ENCODE peak calls at places on chromosomes 3 and 15, in eight cellular contexts. V is mesenchymal stem cell, G is cardiac muscle cell, I is kidney epithelial cell, B is stomach, X is adrenal gland, N is esophagus squamous epithelium, E is MM.1S. Z is an unnamed sample. For H3K36me3, the result is how much of the 10 kb centered on the place peaks cover.

GRCh38 chr15:76764004-76764403 is 141.1 kb downstream of the SCAPER start:
- DNase-seq in E (no peak), I (no peak), X (no peak), B (no peak), V (no peak), G (no peak), N (no peak), Z (no peak)

GRCh38 chr3:123635220-123635619 is 50.4 kb upstream of the HACD2 start:
- DNase-seq in G (no peak), B (no peak), N (no peak), I (no peak), V (peak), E (no peak), X (no peak), Z (no peak)

GRCh38 chr3:191301982-191302381 is 27.2 kb upstream of the CCDC50 start:
- DNase-seq in N (no peak), I (no peak), X (no peak), E (no peak), V (no peak), B (no peak), G (no peak), Z (no peak)

GRCh38 chr15:76974456-76975083 is 20.4 kb upstream of the PSTPIP1 start:
- DNase-seq in N (no peak), B (no peak), I (no peak), E (no peak), X (no peak), G (no peak), V (no peak), Z (no peak)

GRCh38 chr3:63877737-63878393 is 14.2 kb downstream of the ATXN7 start:
- DNase-seq in G (no peak), X (no peak), V (peak), B (no peak), N (no peak), I (no peak), E (no peak), Z (peak)

GRCh38 chr3:119098620-119099222 is 47.2 kb upstream of the TEX55 start:
- DNase-seq in V (peak), B (no peak), I (no peak), X (no peak), E (peak), G (peak), N (no peak), Z (no peak)

GRCh38 chr3:173556546-173556945 is 159.0 kb downstream of the NLGN1 start:
- DNase-seq in I (no peak), X (no peak), V (no peak), G (no peak), B (no peak), E (no peak), N (no peak), Z (no peak)

GRCh38 chr3:184249412-184250166 is at the start of gene EEF1AKMT4:
- DNase-seq in I (peak), B (peak), G (peak), X (peak), E (peak), V (peak), N (peak), Z (peak)

GRCh38 chr15:63891079-63891762 is 57.5 kb upstream of the HERC1 start:
- DNase-seq in I (no peak), V (peak), X (peak), G (peak), N (peak), E (peak), B (peak), Z (peak)

GRCh38 chr3:57700737-57701136 is 7.9 kb upstream of the DENND6A start:
- DNase-seq in G (no peak), X (no peak), E (no peak), V (no peak), N (no peak), I (no peak), B (no peak), Z (no peak)

GRCh38 chr3:52742418-52743041 is 28.2 kb downstream of the NEK4 start:
- DNase-seq in I (no peak), B (no peak), N (no peak), X (no peak), G (peak), E (peak), V (peak), Z (no peak)

GRCh38 chr15:53522878-53523455 is 236.5 kb downstream of the WDR72 start:
- DNase-seq in X (no peak), I (peak), V (no peak), B (no peak), E (no peak), N (no peak), G (no peak), Z (no peak)

GRCh38 chr3:139627759-139628158 is 50.0 kb downstream of the NMNAT3 start:
- DNase-seq in I (no peak), E (no peak), V (no peak), G (no peak), X (no peak), N (no peak), B (no peak), Z (peak)

GRCh38 chr15:56837281-56837680 is 81.2 kb upstream of the TCF12 start:
- DNase-seq in E (no peak), I (no peak), X (no peak), V (peak), G (peak), B (no peak), N (no peak), Z (no peak)

GRCh38 chr3:28053759-28054158 is 187.7 kb upstream of the CMC1 start:
- DNase-seq in V (no peak), X (no peak), B (no peak), G (peak), N (no peak), E (no peak), I (no peak), Z (peak)

GRCh38 chr15:85318048-85318731 is 62.2 kb upstream of the AKAP13 start:
- DNase-seq in I (peak), N (no peak), B (peak), V (peak), X (no peak), E (peak), G (peak), Z (peak)

GRCh38 chr3:50390523-50391177 is 31.3 kb upstream of the TMEM115 start:
- DNase-seq in N (no peak), X (peak), G (no peak), I (no peak), E (no peak), B (peak), V (no peak), Z (peak)

GRCh38 chr3:103600844-103601243 is 1166.0 kb downstream of the ZPLD1 start:
- DNase-seq in B (no peak), X (no peak), E (no peak), G (no peak), V (no peak), N (no peak), I (no peak), Z (no peak)

GRCh38 chr3:129534428-129535027 is 6.1 kb downstream of the RHO start:
- DNase-seq in V (no peak), N (no peak), G (no peak), E (no peak), I (no peak), B (no peak), X (peak), Z (no peak)

GRCh38 chr15:71691700-71692417 is 118.5 kb upstream of the NR2E3 start:
- DNase-seq in E (no peak), G (peak), I (peak), V (peak), B (peak), N (no peak), X (no peak), Z (peak)

GRCh38 chr15:36185845-36186244 is 393.6 kb upstream of the CDIN1 start:
- DNase-seq in G (no peak), E (no peak), V (no peak), I (no peak), N (no peak), B (no peak), X (no peak), Z (no peak)

GRCh38 chr3:4633078-4634004 is 140.2 kb downstream of the ITPR1 start:
- DNase-seq in G (peak), V (peak), I (peak), X (no peak), N (no peak), B (no peak), E (peak), Z (no peak)

GRCh38 chr3:187736418-187736871 is 8.8 kb downstream of the BCL6 start:
- DNase-seq in I (no peak), V (peak), G (peak), X (peak), N (no peak), B (no peak), E (no peak), Z (peak)

GRCh38 chr3:87771338-87772059 is 287.3 kb downstream of the CGGBP1 start:
- DNase-seq in B (no peak), V (peak), I (no peak), E (peak), G (peak), X (peak), N (no peak), Z (peak)

GRCh38 chr3:17508180-17508752 is 234.2 kb downstream of the TBC1D5 start:
- DNase-seq in N (no peak), E (no peak), I (no peak), V (no peak), B (no peak), X (no peak), G (no peak), Z (no peak)

GRCh38 chr3:177195242-177195940 is 1.9 kb downstream of the TBL1XR1 start:
- DNase-seq in N (no peak), B (no peak), V (peak), I (no peak), X (no peak), E (peak), G (peak), Z (peak)

GRCh38 chr3:105747056-105747455 is 121.8 kb downstream of the CBLB start:
- DNase-seq in X (no peak), I (peak), E (no peak), V (peak), G (peak), N (no peak), B (no peak), Z (no peak)

GRCh38 chr3:105030211-105030610 is 336.5 kb upstream of the ALCAM start:
- DNase-seq in V (no peak), E (no peak), B (no peak), G (no peak), I (no peak), X (no peak), N (no peak), Z (no peak)

GRCh38 chr3:194281306-194281705 is 69.8 kb downstream of the CPN2 start:
- DNase-seq in N (no peak), E (no peak), I (no peak), X (no peak), B (no peak), V (no peak), G (no peak), Z (no peak)

GRCh38 chr3:94564247-94564646 is 501.4 kb downstream of the NSUN3 start:
- DNase-seq in V (no peak), B (no peak), G (no peak), E (no peak), X (no peak), N (no peak), I (no peak), Z (no peak)

GRCh38 chr3:149180057-149180573 is 41.5 kb downstream of the CP start:
- DNase-seq in V (peak), X (peak), B (peak), N (no peak), G (peak), E (no peak), I (peak), Z (peak)

DNA sequence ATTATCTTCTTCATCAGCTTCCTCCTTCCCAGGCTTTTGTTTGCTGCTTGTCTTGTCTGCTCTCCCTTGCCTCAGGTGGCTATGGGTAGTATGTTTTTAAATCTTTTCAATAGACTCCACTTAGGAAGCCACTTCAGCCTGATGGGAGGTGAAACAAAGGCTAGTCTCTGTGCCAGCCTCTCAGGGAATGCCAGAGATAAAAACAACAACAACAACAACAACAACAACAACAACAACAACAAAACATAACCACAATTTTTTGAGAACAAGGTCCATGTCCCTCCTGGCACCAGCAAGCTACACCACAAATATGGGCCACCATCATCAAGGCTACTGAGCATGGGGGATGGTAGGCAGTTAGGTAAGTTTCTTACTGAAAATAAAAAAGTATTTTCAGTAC is 64.8 kb upstream of the UBP1 start:
- DNase-seq in G (no peak), E (no peak), N (no peak), X (no peak), B (no peak), I (no peak), V (no peak), Z (no peak)
- H3K36me3 ChIP-seq in G (under half), E (under half), N (half or more), X (under half), B (half or more), I (under half), V (under half), Z (under half)

DNA sequence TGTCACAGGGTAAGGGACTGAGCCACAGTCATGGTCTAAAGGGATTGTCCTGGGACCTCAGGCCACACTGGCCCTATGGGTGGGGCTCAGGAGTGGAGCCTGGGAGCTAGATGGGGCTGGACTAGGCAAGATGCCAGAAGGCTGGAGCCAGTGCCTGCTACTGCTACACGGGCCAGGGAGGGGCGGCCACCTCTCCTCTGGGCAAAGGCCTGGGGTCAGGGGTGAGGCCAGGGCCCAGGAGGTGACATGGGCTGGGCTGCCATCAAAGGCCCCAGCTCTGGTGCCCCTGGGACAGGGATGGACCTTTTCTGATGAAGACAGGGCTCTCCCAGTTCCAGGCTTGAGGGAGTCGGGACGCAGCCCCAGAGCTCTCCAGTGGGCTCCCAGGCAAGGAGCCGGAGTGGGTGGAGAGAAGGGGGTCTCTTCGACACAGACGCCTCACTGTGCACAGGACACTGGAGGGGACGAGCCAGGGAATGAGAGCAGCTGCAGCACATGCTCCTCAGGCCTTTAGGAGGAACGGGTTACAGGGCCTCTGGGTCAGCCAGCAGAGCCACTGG is 62.1 kb upstream of the IQSEC1 start:
- DNase-seq in X (peak), B (peak), I (no peak), V (no peak), N (no peak), E (no peak), G (no peak), Z (no peak)
- H3K4me3 ChIP-seq in X (no peak), B (no peak), I (no peak), V (no peak), N (no peak), E (no peak), G (no peak), Z (no peak)

GRCh38 chr3:38153221-38153620 is 12.1 kb upstream of the OXSR1 start:
- DNase-seq in V (no peak), B (no peak), G (no peak), E (no peak), I (no peak), N (no peak), X (no peak), Z (no peak)
- H3K36me3 ChIP-seq in V (under half), B (under half), G (under half), E (under half), I (under half), N (under half), X (under half), Z (under half)

GRCh38 chr15:28907338-28907961 is 21.7 kb downstream of the APBA2 start:
- DNase-seq in I (no peak), V (no peak), G (no peak), X (no peak), E (no peak), B (no peak), N (no peak), Z (no peak)

GRCh38 chr15:28912422-28912821 is 26.6 kb downstream of the APBA2 start:
- DNase-seq in V (no peak), B (no peak), G (peak), N (no peak), I (no peak), E (no peak), X (no peak), Z (no peak)

GRCh38 chr15:28913171-28913765 is 27.5 kb downstream of the APBA2 start:
- DNase-seq in G (peak), B (no peak), X (no peak), V (peak), E (no peak), I (no peak), N (no peak), Z (no peak)

GRCh38 chr15:28911295-28911979 is 25.7 kb downstream of the APBA2 start:
- DNase-seq in V (no peak), G (no peak), N (no peak), X (no peak), I (no peak), B (no peak), E (no peak), Z (no peak)

DNA sequence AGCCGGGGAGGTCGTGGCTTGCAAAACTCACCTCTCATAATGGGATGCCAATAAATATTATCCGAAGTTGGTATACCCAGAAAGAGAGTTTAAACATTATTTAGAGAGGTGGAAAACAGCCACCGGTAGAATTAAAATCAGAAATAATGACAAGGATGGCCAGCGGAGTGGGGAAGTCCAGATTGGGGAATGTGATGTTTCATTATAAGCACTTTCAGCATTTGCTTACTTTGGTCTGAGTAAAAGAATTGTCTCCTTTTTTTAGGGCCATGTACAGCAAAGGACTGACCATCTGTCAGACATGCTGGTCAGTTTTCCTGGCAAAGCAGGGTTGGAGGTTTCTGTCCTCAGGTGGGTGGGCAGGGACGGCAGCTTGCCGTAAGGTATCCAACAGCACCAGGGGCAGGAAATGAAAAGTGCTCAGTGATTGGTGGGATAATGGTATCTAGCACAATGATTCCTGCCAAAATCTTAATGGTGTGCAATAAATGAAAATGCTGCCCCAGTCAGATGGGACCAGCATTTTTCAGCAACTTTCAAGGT is 24.3 kb downstream of the APBA2 start:
- DNase-seq in X (no peak), N (no peak), G (no peak), V (no peak), E (no peak), B (no peak), I (no peak), Z (no peak)
- H3K4me3 ChIP-seq in X (no peak), N (no peak), G (no peak), V (no peak), E (no peak), B (no peak), I (no peak), Z (no peak)

GRCh38 chr15:90294159-90294558 is 28.7 kb downstream of the NGRN start:
- DNase-seq in V (no peak), N (no peak), I (no peak), G (no peak), B (no peak), E (no peak), X (no peak), Z (no peak)
- H3K36me3 ChIP-seq in V (under half), N (under half), I (under half), G (under half), B (under half), E (under half), X (under half), Z (under half)

GRCh38 chr3:72999971-73000370 is 3.4 kb downstream of the PPP4R2 start:
- DNase-seq in I (no peak), B (no peak), V (no peak), X (no peak), N (no peak), E (peak), G (no peak), Z (no peak)
- H3K4me3 ChIP-seq in I (no peak), B (peak), V (no peak), X (no peak), N (peak), E (no peak), G (no peak), Z (no peak)

DNA sequence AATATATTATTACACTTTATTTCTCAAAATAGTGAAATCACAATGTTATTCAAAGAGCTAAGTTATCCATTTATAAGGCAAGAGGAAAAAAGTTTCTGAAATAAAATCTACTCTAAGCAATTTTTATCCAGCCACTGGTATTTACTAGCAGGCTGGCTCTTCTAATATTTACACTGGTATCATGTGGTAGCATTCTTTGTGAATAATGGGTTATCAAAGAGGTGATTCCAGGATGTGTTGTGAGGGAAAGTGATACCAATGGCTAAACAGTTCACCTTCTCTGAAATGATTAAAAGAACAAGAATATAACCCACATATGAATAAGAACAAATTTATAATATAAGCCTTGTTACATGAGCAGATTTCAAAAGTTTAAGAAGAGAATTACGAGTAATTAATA is 44.1 kb downstream of the DHX36 start:
- DNase-seq in E (no peak), X (no peak), V (no peak), I (no peak), N (no peak), B (no peak), G (no peak), Z (no peak)
- H3K36me3 ChIP-seq in E (under half), X (under half), V (under half), I (under half), N (half or more), B (half or more), G (half or more), Z (half or more)